ENCODE peak calls at places on chromosomes 11 and 22, in nine cellular contexts. One of them, this sample, is unnamed.

GRCh38 chr11:45609337-45609736 is 56.1 kb downstream of the CHST1 start:
- DNase-seq in SJCRH30: no peak
- DNase-seq in Peyer's patch: no peak
- DNase-seq in cardiac muscle cell: no peak
- DNase-seq in HCT116: no peak
- DNase-seq in mesenchymal stem cell: no peak
- DNase-seq in pancreas: no peak
- DNase-seq in psoas muscle: no peak
- DNase-seq in kidney: no peak
- DNase-seq in this sample: no peak

GRCh38 chr11:92830382-92831148 is 138.9 kb upstream of the MTNR1B start:
- DNase-seq in SJCRH30: no peak
- DNase-seq in Peyer's patch: no peak
- DNase-seq in cardiac muscle cell: no peak
- DNase-seq in HCT116: no peak
- DNase-seq in mesenchymal stem cell: no peak
- DNase-seq in pancreas: no peak
- DNase-seq in psoas muscle: no peak
- DNase-seq in kidney: no peak
- DNase-seq in this sample: no peak

GRCh38 chr11:20042025-20042639 is 118.1 kb downstream of the DBX1 start:
- DNase-seq in SJCRH30: no peak
- DNase-seq in Peyer's patch: no peak
- DNase-seq in cardiac muscle cell: no peak
- DNase-seq in HCT116: no peak
- DNase-seq in mesenchymal stem cell: peak; percentile 30
- DNase-seq in pancreas: no peak
- DNase-seq in psoas muscle: no peak
- DNase-seq in kidney: no peak
- DNase-seq in this sample: no peak

GRCh38 chr11:75896843-75897419 is 81.9 kb downstream of the UVRAG start:
- DNase-seq in SJCRH30: no peak
- DNase-seq in Peyer's patch: no peak
- DNase-seq in cardiac muscle cell: peak; percentile 64
- DNase-seq in HCT116: peak; percentile 12
- DNase-seq in mesenchymal stem cell: peak; percentile 54
- DNase-seq in pancreas: no peak
- DNase-seq in psoas muscle: no peak
- DNase-seq in kidney: no peak
- DNase-seq in this sample: no peak

GRCh38 chr11:80414766-80415165 is 973.9 kb upstream of the TENM4 start:
- DNase-seq in SJCRH30: no peak
- DNase-seq in Peyer's patch: no peak
- DNase-seq in cardiac muscle cell: peak; percentile 17
- DNase-seq in HCT116: no peak
- DNase-seq in mesenchymal stem cell: no peak
- DNase-seq in pancreas: no peak
- DNase-seq in psoas muscle: no peak
- DNase-seq in kidney: no peak
- DNase-seq in this sample: no peak

GRCh38 chr11:134164490-134165370 is 59.0 kb downstream of the NCAPD3 start:
- DNase-seq in SJCRH30: peak; percentile 69
- DNase-seq in Peyer's patch: no peak
- DNase-seq in cardiac muscle cell: no peak
- DNase-seq in HCT116: no peak
- DNase-seq in mesenchymal stem cell: no peak
- DNase-seq in pancreas: no peak
- DNase-seq in psoas muscle: no peak
- DNase-seq in kidney: no peak
- DNase-seq in this sample: no peak

GRCh38 chr11:68506908-68507307 is 46.4 kb downstream of the PPP6R3 start:
- DNase-seq in SJCRH30: no peak
- DNase-seq in Peyer's patch: no peak
- DNase-seq in cardiac muscle cell: no peak
- DNase-seq in HCT116: no peak
- DNase-seq in mesenchymal stem cell: no peak
- DNase-seq in pancreas: no peak
- DNase-seq in psoas muscle: no peak
- DNase-seq in kidney: no peak
- DNase-seq in this sample: no peak

GRCh38 chr22:47195676-47196492 is 433.4 kb downstream of the TBC1D22A start:
- DNase-seq in SJCRH30: no peak
- DNase-seq in Peyer's patch: peak; percentile 9
- DNase-seq in cardiac muscle cell: peak; percentile 6
- DNase-seq in HCT116: no peak
- DNase-seq in mesenchymal stem cell: no peak
- DNase-seq in pancreas: peak; percentile 39
- DNase-seq in psoas muscle: no peak
- DNase-seq in kidney: peak; percentile 62
- DNase-seq in this sample: no peak

GRCh38 chr11:90332415-90332814 is 109.6 kb upstream of the CHORDC1 start:
- DNase-seq in SJCRH30: no peak
- DNase-seq in Peyer's patch: no peak
- DNase-seq in cardiac muscle cell: no peak
- DNase-seq in HCT116: no peak
- DNase-seq in mesenchymal stem cell: no peak
- DNase-seq in pancreas: no peak
- DNase-seq in psoas muscle: no peak
- DNase-seq in kidney: no peak
- DNase-seq in this sample: no peak

GRCh38 chr11:8566613-8567210 is 27.3 kb downstream of the STK33 start:
- DNase-seq in SJCRH30: no peak
- DNase-seq in Peyer's patch: no peak
- DNase-seq in cardiac muscle cell: peak; percentile 62
- DNase-seq in HCT116: peak; percentile 23
- DNase-seq in mesenchymal stem cell: peak; percentile 57
- DNase-seq in pancreas: no peak
- DNase-seq in psoas muscle: no peak
- DNase-seq in kidney: no peak
- DNase-seq in this sample: no peak

GRCh38 chr11:47589103-47589502 is 2.6 kb downstream of the FAM180B start:
- DNase-seq in SJCRH30: no peak
- DNase-seq in Peyer's patch: no peak
- DNase-seq in cardiac muscle cell: no peak
- DNase-seq in HCT116: no peak
- DNase-seq in mesenchymal stem cell: no peak
- DNase-seq in pancreas: no peak
- DNase-seq in psoas muscle: no peak
- DNase-seq in kidney: no peak
- DNase-seq in this sample: no peak

GRCh38 chr11:47591764-47592163 is 2.4 kb downstream of the C1QTNF4 start:
- DNase-seq in SJCRH30: no peak
- DNase-seq in Peyer's patch: no peak
- DNase-seq in cardiac muscle cell: no peak
- DNase-seq in HCT116: no peak
- DNase-seq in mesenchymal stem cell: no peak
- DNase-seq in pancreas: no peak
- DNase-seq in psoas muscle: no peak
- DNase-seq in kidney: no peak
- DNase-seq in this sample: no peak

GRCh38 chr11:47587733-47588326 is 1.4 kb downstream of the FAM180B start:
- DNase-seq in SJCRH30: peak; percentile 78
- DNase-seq in Peyer's patch: no peak
- DNase-seq in cardiac muscle cell: no peak
- DNase-seq in HCT116: no peak
- DNase-seq in mesenchymal stem cell: no peak
- DNase-seq in pancreas: no peak
- DNase-seq in psoas muscle: peak; percentile 59
- DNase-seq in kidney: peak; percentile 73
- DNase-seq in this sample: peak; percentile 22

GRCh38 chr11:47590026-47590861 is 3.8 kb downstream of the FAM180B start:
- DNase-seq in SJCRH30: no peak
- DNase-seq in Peyer's patch: no peak
- DNase-seq in cardiac muscle cell: peak; percentile 49
- DNase-seq in HCT116: no peak
- DNase-seq in mesenchymal stem cell: no peak
- DNase-seq in pancreas: no peak
- DNase-seq in psoas muscle: no peak
- DNase-seq in kidney: peak; percentile 70
- DNase-seq in this sample: no peak

DNA sequence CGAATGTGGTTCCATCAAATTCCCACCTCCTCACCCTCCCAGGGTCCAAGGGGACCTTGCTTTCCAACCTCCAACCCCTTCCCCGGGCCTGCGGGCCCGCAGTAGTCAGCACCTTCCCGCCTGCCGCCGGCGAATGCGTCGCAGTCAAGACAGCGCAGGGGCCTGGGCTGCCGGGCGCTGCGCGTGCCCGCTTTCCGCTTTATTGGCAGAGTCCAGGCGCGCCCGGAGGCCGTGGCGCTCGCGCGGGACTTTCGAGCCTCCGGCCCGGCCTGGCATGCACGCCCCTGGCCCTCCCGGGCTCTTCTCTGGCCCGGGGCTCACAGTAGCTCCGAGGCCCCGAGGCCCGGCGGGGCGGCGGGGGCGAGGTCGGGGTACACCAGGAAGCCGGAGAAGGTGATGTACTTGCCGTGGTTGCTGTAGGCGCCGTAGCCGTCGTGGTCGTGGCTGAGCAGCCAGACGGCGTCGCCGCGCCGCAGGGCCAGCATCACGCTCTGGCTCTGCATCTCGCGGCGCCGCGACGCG is 3.1 kb downstream of the FAM180B start:
- DNase-seq in SJCRH30: no peak
- DNase-seq in Peyer's patch: no peak
- DNase-seq in cardiac muscle cell: peak; percentile 46
- DNase-seq in HCT116: no peak
- DNase-seq in mesenchymal stem cell: no peak
- DNase-seq in pancreas: no peak
- DNase-seq in psoas muscle: no peak
- DNase-seq in kidney: peak; percentile 70
- DNase-seq in this sample: no peak
- H3K4me3 ChIP-seq in SJCRH30: no peak overlapping the region
- H3K4me3 ChIP-seq in Peyer's patch: no peak overlapping the region
- H3K4me3 ChIP-seq in cardiac muscle cell: no peak overlapping the region
- H3K4me3 ChIP-seq in HCT116: no peak overlapping the region
- H3K4me3 ChIP-seq in mesenchymal stem cell: peak overlapping the region; percentile 4
- H3K4me3 ChIP-seq in pancreas: no peak overlapping the region
- H3K4me3 ChIP-seq in psoas muscle: peak overlapping the region; percentile 53
- H3K4me3 ChIP-seq in kidney: no peak overlapping the region
- H3K4me3 ChIP-seq in this sample: no peak overlapping the region

GRCh38 chr11:27357250-27357649 is 5.8 kb downstream of the CCDC34 start:
- DNase-seq in SJCRH30: peak; percentile 74
- DNase-seq in Peyer's patch: no peak
- DNase-seq in cardiac muscle cell: no peak
- DNase-seq in HCT116: no peak
- DNase-seq in mesenchymal stem cell: no peak
- DNase-seq in pancreas: no peak
- DNase-seq in psoas muscle: no peak
- DNase-seq in kidney: no peak
- DNase-seq in this sample: no peak
- H3K4me1 ChIP-seq in SJCRH30: peaks cover 10% of the 10 kb centered on the region
- H3K4me1 ChIP-seq in Peyer's patch: no peaks in the 10 kb centered on the region
- H3K4me1 ChIP-seq in cardiac muscle cell: peaks cover 39% of the 10 kb centered on the region
- H3K4me1 ChIP-seq in HCT116: no peaks in the 10 kb centered on the region
- H3K4me1 ChIP-seq in mesenchymal stem cell: peaks cover 1% of the 10 kb centered on the region
- H3K4me1 ChIP-seq in pancreas: peaks cover 17% of the 10 kb centered on the region
- H3K4me1 ChIP-seq in psoas muscle: peaks cover 7% of the 10 kb centered on the region
- H3K4me1 ChIP-seq in kidney: peaks cover 11% of the 10 kb centered on the region
- H3K4me1 ChIP-seq in this sample: peaks cover 6% of the 10 kb centered on the region

GRCh38 chr22:39502109-39502788 is at the start of gene MIEF1:
- DNase-seq in SJCRH30: peak; percentile 96
- DNase-seq in Peyer's patch: peak; percentile 99
- DNase-seq in cardiac muscle cell: peak; percentile 98
- DNase-seq in HCT116: peak; percentile 94
- DNase-seq in mesenchymal stem cell: peak; percentile 96
- DNase-seq in pancreas: peak; percentile 98
- DNase-seq in psoas muscle: peak; percentile 98
- DNase-seq in kidney: peak; percentile 99
- DNase-seq in this sample: peak; percentile 98

GRCh38 chr22:39504071-39504470 is 2.0 kb downstream of the MIEF1 start:
- DNase-seq in SJCRH30: no peak
- DNase-seq in Peyer's patch: no peak
- DNase-seq in cardiac muscle cell: no peak
- DNase-seq in HCT116: no peak
- DNase-seq in mesenchymal stem cell: no peak
- DNase-seq in pancreas: no peak
- DNase-seq in psoas muscle: no peak
- DNase-seq in kidney: peak; percentile 51
- DNase-seq in this sample: no peak

GRCh38 chr22:39502789-39503464 is 837 bp downstream of the MIEF1 start:
- DNase-seq in SJCRH30: peak; percentile 55
- DNase-seq in Peyer's patch: no peak
- DNase-seq in cardiac muscle cell: no peak
- DNase-seq in HCT116: no peak
- DNase-seq in mesenchymal stem cell: no peak
- DNase-seq in pancreas: no peak
- DNase-seq in psoas muscle: no peak
- DNase-seq in kidney: peak; percentile 63
- DNase-seq in this sample: peak; percentile 48

GRCh38 chr22:39501644-39502108 is 414 bp upstream of the MIEF1 start:
- DNase-seq in SJCRH30: no peak
- DNase-seq in Peyer's patch: no peak
- DNase-seq in cardiac muscle cell: no peak
- DNase-seq in HCT116: no peak
- DNase-seq in mesenchymal stem cell: no peak
- DNase-seq in pancreas: no peak
- DNase-seq in psoas muscle: no peak
- DNase-seq in kidney: no peak
- DNase-seq in this sample: no peak

DNA sequence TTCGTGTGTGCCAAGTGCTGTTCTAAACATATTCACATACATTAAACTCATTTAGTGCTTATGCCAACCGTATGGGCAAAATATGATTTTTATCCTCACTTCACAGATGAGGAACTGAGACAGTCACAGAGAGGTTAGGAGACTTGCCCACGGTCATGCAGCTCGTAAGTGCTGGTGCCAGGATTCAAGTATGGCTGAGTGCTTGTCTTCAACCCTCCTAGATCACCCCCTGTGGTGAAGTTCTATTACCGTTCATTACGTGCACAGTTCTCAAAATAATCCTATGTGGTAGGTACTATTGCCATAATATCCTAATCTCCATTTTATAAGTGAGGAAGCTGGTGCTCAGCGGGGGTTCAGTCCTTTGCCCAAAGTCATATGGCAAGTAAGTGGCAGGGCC is 1.5 kb downstream of the MIEF1 start:
- DNase-seq in SJCRH30: no peak
- DNase-seq in Peyer's patch: no peak
- DNase-seq in cardiac muscle cell: no peak
- DNase-seq in HCT116: no peak
- DNase-seq in mesenchymal stem cell: no peak
- DNase-seq in pancreas: no peak
- DNase-seq in psoas muscle: no peak
- DNase-seq in kidney: no peak
- DNase-seq in this sample: no peak
- H3K4me3 ChIP-seq in SJCRH30: peak overlapping the region; percentile 87
- H3K4me3 ChIP-seq in Peyer's patch: no peak overlapping the region
- H3K4me3 ChIP-seq in cardiac muscle cell: peak overlapping the region; percentile 64
- H3K4me3 ChIP-seq in HCT116: peak overlapping the region; percentile 97
- H3K4me3 ChIP-seq in mesenchymal stem cell: no peak overlapping the region
- H3K4me3 ChIP-seq in pancreas: peak overlapping the region; percentile 94
- H3K4me3 ChIP-seq in psoas muscle: peak overlapping the region; percentile 87
- H3K4me3 ChIP-seq in kidney: peak overlapping the region; percentile 92
- H3K4me3 ChIP-seq in this sample: no peak overlapping the region

DNA sequence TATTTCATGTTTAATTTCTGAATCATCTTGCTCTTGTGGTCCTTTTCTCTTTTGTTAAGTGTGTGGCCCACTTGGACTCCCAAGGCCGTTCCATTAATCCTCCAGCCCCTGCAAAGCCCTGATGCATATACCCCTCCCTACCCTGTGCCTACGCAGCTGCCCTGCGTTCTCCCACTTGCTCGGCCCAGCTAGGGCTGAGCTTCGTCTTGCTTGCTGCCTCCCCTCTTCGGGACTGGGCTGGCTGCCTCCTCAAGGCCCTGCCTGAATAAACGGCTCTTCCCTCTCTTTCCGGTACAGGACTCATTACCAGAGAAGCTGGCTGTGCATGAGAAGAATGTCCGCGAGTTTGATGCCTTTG is 28.5 kb downstream of the ARHGAP1 start:
- DNase-seq in SJCRH30: no peak
- DNase-seq in Peyer's patch: no peak
- DNase-seq in cardiac muscle cell: no peak
- DNase-seq in HCT116: no peak
- DNase-seq in mesenchymal stem cell: no peak
- DNase-seq in pancreas: peak; percentile 36
- DNase-seq in psoas muscle: no peak
- DNase-seq in kidney: no peak
- DNase-seq in this sample: no peak
- H3K4me1 ChIP-seq in SJCRH30: peaks cover 36% of the 10 kb centered on the region
- H3K4me1 ChIP-seq in Peyer's patch: peaks cover 11% of the 10 kb centered on the region
- H3K4me1 ChIP-seq in cardiac muscle cell: peaks cover 19% of the 10 kb centered on the region
- H3K4me1 ChIP-seq in HCT116: no peaks in the 10 kb centered on the region
- H3K4me1 ChIP-seq in mesenchymal stem cell: peaks cover 24% of the 10 kb centered on the region
- H3K4me1 ChIP-seq in pancreas: peaks cover 13% of the 10 kb centered on the region
- H3K4me1 ChIP-seq in psoas muscle: peaks cover 17% of the 10 kb centered on the region
- H3K4me1 ChIP-seq in kidney: peaks cover 24% of the 10 kb centered on the region
- H3K4me1 ChIP-seq in this sample: peaks cover 24% of the 10 kb centered on the region